ENCODE peak calls at places on chromosomes 4 and X, in four cellular contexts. V, Q, O and A are unnamed samples.

GRCh38 chr4:109560687-109561452 is 824 bp downstream of the MCUB start:
- DNase-seq in O (no peak), Q (peak; percentile 53), V (peak; percentile 66), A (peak; percentile 54)

GRCh38 chr4:134027931-134028330 is 173.7 kb downstream of the PABPC4L start:
- DNase-seq in V (no peak), O (no peak), Q (no peak), A (no peak)

GRCh38 chrX:3712080-3712869 is 1.2 kb downstream of the PRKX start:
- DNase-seq in Q (no peak), O (no peak), V (peak; percentile 12), A (no peak)

GRCh38 chr4:180099962-180100361 is 2143.2 kb upstream of the TENM3 start:
- DNase-seq in V (no peak), O (no peak), Q (no peak), A (no peak)

GRCh38 chr4:107094976-107095375 is 58.9 kb upstream of the DKK2 start:
- DNase-seq in V (no peak), Q (no peak), O (no peak), A (no peak)

GRCh38 chrX:68841251-68842049 is 12.6 kb downstream of the EFNB1 start:
- DNase-seq in O (no peak), V (no peak), Q (no peak), A (no peak)

GRCh38 chrX:53086464-53086863 is 4.3 kb downstream of the TSPYL2 start:
- DNase-seq in O (no peak), Q (no peak), V (no peak), A (no peak)

GRCh38 chr4:3418029-3418762 is 23.6 kb upstream of the HGFAC start:
- DNase-seq in O (no peak), Q (no peak), V (peak; percentile 26), A (no peak)

GRCh38 chr4:39048291-39048690 is 13.7 kb upstream of the KLHL5 start:
- DNase-seq in Q (no peak), V (no peak), O (no peak), A (no peak)

GRCh38 chrX:97683256-97683655 is 799.5 kb downstream of the RPA4 start:
- DNase-seq in O (no peak), V (no peak), Q (no peak), A (no peak)

GRCh38 chrX:128818690-128819089 is 704.6 kb downstream of the SMARCA1 start:
- DNase-seq in Q (no peak), V (no peak), O (no peak), A (peak; percentile 49)

GRCh38 chr4:13711233-13711775 is 83.8 kb upstream of the BOD1L1 start:
- DNase-seq in O (no peak), V (no peak), Q (no peak), A (no peak)

GRCh38 chr4:184168406-184169019 is 49.2 kb downstream of the ENPP6 start:
- DNase-seq in V (peak; percentile 95), O (peak; percentile 77), Q (peak; percentile 90), A (peak; percentile 85)

GRCh38 chr4:66372706-66373105 is 702.4 kb upstream of the EPHA5 start:
- DNase-seq in Q (no peak), O (no peak), V (no peak), A (no peak)

GRCh38 chr4:112765317-112765989 is 128.5 kb downstream of the LARP7 start:
- DNase-seq in O (peak; percentile 9), V (peak; percentile 91), Q (no peak), A (no peak)

GRCh38 chr4:26349496-26349895 is 28.7 kb downstream of the RBPJ start:
- DNase-seq in V (no peak), O (no peak), Q (no peak), A (no peak)

GRCh38 chr4:177116161-177116560 is 193.5 kb upstream of the NEIL3 start:
- DNase-seq in Q (no peak), O (no peak), V (no peak), A (peak; percentile 12)

GRCh38 chr4:306551-306961 is 1.3 kb upstream of the ZNF732 start:
- DNase-seq in Q (no peak), V (no peak), O (no peak), A (no peak)

GRCh38 chr4:156774422-156774821 is 197.2 kb downstream of the PDGFC start:
- DNase-seq in V (no peak), O (no peak), Q (no peak), A (peak; percentile 2)
- H3K23ac ChIP-seq in V (no peak overlapping the region), O (no peak overlapping the region), Q (no peak overlapping the region), A (no peak overlapping the region)

GRCh38 chr4:151431728-151432127 is 22.8 kb downstream of the FHIP1A start:
- DNase-seq in V (no peak), O (no peak), Q (no peak), A (no peak)

GRCh38 chr4:151432654-151433053 is 23.7 kb downstream of the FHIP1A start:
- DNase-seq in Q (no peak), O (no peak), V (no peak), A (no peak)

GRCh38 chr4:151437505-151437904 is 28.5 kb downstream of the FHIP1A start:
- DNase-seq in Q (no peak), V (no peak), O (no peak), A (no peak)

GRCh38 chr4:151436093-151436518 is 27.1 kb downstream of the FHIP1A start:
- DNase-seq in V (no peak), Q (no peak), O (no peak), A (no peak)

DNA sequence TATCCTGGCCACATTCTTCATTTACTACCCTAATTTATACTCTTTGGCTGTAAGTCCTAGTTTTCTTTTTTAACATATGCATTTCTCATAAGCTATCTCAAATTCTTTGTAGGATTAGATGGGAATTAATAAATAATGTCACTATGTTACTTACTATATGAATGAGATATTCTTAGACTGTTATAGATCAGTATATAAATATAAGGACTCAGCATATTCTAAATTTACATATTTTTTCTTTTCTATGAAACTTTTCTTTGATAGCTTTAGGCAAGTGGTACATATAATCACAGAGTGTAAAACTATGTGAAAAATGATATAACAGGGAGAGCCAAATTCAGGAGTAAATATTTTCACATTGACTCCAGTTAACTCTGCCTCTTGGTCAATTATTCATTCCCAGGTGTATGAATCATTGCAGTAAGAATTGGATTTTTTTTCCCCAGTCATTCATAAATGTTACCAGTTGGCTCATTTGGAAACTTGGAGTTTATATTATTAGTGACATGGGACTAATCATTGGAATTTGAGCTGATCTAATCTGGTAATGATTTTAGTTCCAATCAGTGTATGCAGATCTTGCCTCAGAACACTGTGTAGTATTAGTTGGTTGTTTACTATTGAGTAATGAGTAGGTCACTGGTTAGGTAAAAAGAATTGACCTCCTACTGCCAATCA is 25.3 kb downstream of the FHIP1A start:
- DNase-seq in V (no peak), Q (no peak), O (no peak), A (peak; percentile 18)
- H3K79me2 ChIP-seq in V (no peaks in the 10 kb centered on the region), Q (peaks cover 12% of the 10 kb centered on the region), O (peaks cover 82% of the 10 kb centered on the region), A (no peaks in the 10 kb centered on the region)

GRCh38 chr4:8681391-8681790 is 88.8 kb downstream of the CPZ start:
- DNase-seq in Q (no peak), O (no peak), V (no peak), A (no peak)

GRCh38 chr4:8682725-8683124 is 90.2 kb downstream of the CPZ start:
- DNase-seq in Q (no peak), V (no peak), O (no peak), A (no peak)

GRCh38 chr4:8683462-8683861 is 90.9 kb downstream of the CPZ start:
- DNase-seq in O (no peak), Q (no peak), V (no peak), A (no peak)

GRCh38 chr4:8679032-8679431 is 86.5 kb downstream of the CPZ start:
- DNase-seq in O (no peak), Q (no peak), V (no peak), A (no peak)

GRCh38 chr4:8682296-8682695 is 89.7 kb downstream of the CPZ start:
- DNase-seq in V (no peak), Q (no peak), O (no peak), A (no peak)
- H3K23ac ChIP-seq in V (no peak overlapping the region), Q (no peak overlapping the region), O (no peak overlapping the region), A (no peak overlapping the region)

DNA sequence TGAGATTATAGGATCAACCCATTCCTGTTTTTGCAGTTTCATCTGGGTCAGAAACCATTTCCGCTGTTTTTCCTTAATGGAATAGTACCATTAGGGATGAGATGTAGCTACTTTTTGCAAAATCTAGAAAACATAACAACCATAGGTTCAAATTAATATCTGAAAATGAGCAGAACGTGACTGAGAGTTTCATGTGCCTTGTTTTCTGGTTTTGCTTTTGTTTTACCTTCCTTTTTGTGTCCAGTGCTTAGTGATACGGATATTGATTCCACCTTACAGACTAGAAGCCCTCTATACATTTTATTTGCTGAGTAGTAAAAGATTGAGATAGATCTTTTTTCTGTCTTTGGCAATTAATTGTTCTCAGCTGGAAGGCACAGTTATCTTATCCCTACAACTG is 46.5 kb downstream of the SNX25 start:
- DNase-seq in V (no peak), O (no peak), Q (no peak), A (no peak)
- H3K79me2 ChIP-seq in V (no peaks in the 10 kb centered on the region), O (no peaks in the 10 kb centered on the region), Q (no peaks in the 10 kb centered on the region), A (no peaks in the 10 kb centered on the region)

GRCh38 chrX:38806875-38807601 is 5.8 kb downstream of the MID1IP1 start:
- DNase-seq in Q (no peak), V (peak; percentile 36), O (no peak), A (no peak)
- H3K23ac ChIP-seq in Q (no peak overlapping the region), V (no peak overlapping the region), O (no peak overlapping the region), A (no peak overlapping the region)

GRCh38 chrX:65697173-65697572 is 29.7 kb downstream of the MSN start:
- DNase-seq in O (no peak), V (peak; percentile 57), Q (no peak), A (no peak)
- H3K79me2 ChIP-seq in O (peaks cover 33% of the 10 kb centered on the region), V (peaks cover 41% of the 10 kb centered on the region), Q (peaks cover 3% of the 10 kb centered on the region), A (no peaks in the 10 kb centered on the region)

DNA sequence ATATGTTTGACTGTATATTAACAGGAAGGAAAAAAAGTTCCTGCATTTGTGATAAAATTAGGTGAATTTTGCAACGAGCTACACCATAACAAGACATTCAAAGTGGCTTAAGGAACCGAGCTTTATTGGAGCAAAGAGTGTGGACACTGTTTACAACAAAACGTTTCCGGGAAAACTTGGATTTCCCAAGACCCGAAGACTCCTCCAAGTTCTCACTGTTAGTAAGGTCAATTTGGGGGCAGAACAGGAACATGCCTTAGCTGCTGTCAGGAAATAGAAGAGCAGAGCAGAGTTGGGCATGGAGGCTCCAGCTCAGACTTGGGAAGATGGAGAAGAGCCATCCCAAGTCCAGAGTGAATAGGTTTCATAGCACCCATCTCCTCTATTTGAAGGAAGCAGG is 16.5 kb downstream of the ADH6 start:
- DNase-seq in V (no peak), O (no peak), Q (no peak), A (no peak)
- H3K23ac ChIP-seq in V (no peak overlapping the region), O (no peak overlapping the region), Q (no peak overlapping the region), A (no peak overlapping the region)

GRCh38 chr4:98606879-98607278 is 51.5 kb downstream of the TSPAN5 start:
- DNase-seq in Q (no peak), O (no peak), V (no peak), A (no peak)

GRCh38 chr4:98605216-98605615 is 53.2 kb downstream of the TSPAN5 start:
- DNase-seq in Q (no peak), O (no peak), V (no peak), A (no peak)

GRCh38 chr4:98610926-98611325 is 47.5 kb downstream of the TSPAN5 start:
- DNase-seq in V (no peak), Q (no peak), O (no peak), A (no peak)

GRCh38 chr4:98609946-98610345 is 48.5 kb downstream of the TSPAN5 start:
- DNase-seq in O (no peak), V (peak; percentile 50), Q (no peak), A (no peak)

DNA sequence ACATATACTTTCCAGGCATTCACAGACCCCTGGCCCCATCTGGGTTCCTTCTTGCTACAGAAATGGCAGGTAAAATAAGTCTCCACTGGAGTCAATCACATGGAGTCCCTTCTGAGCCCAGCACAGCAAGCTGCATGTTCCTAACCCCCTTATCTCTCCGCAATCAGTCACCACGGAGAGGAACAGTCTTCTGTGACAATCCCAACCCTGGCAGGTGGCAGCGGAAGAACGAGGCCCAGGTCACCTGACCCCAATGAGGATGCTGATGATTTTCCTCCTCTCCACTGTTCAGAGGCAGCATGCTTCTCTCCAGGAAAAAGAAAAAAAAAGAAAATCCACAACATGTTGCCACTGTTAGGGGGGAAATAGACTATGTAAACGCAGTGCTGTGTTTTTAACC is 50.1 kb downstream of the TSPAN5 start:
- DNase-seq in V (peak; percentile 56), Q (no peak), O (no peak), A (no peak)
- H3K79me2 ChIP-seq in V (no peaks in the 10 kb centered on the region), Q (peaks cover 2% of the 10 kb centered on the region), O (peaks cover 38% of the 10 kb centered on the region), A (no peaks in the 10 kb centered on the region)